ENCODE peak calls at places on chromosomes 13 and 19, in seven cellular contexts. G is neuronal stem cell, J is mesendoderm, X is H9, W is IMR-90, Z is trophoblast cell, T is mesenchymal stem cell. D is an unnamed sample.

GRCh38 chr19:37699057-37699456 is 20.5 kb downstream of the ZNF607 start:
- DNase-seq in G (no peak), J (peak; percentile 70), X (no peak), W (peak; percentile 8), Z (peak; percentile 50), T (no peak), D (no peak)

GRCh38 chr19:53936035-53936434 is 26.7 kb upstream of the CACNG8 start:
- DNase-seq in G (no peak), J (no peak), X (no peak), W (no peak), Z (no peak), T (no peak), D (no peak)

GRCh38 chr13:36875431-36875830 is 44.6 kb downstream of the SMAD9 start:
- DNase-seq in G (no peak), J (no peak), X (no peak), W (peak; percentile 19), Z (no peak), T (no peak), D (no peak)

GRCh38 chr19:29311391-29311790 is 98.4 kb upstream of the UQCRFS1 start:
- DNase-seq in G (no peak), J (peak; percentile 48), X (peak; percentile 43), W (no peak), Z (no peak), T (no peak), D (no peak)

GRCh38 chr19:39400997-39401548 is 5.6 kb upstream of the ZFP36 start:
- DNase-seq in G (no peak), J (no peak), X (no peak), W (no peak), Z (no peak), T (no peak), D (no peak)

GRCh38 chr13:93038187-93038586 is 188.4 kb upstream of the GPC6 start:
- DNase-seq in G (no peak), J (no peak), X (no peak), W (no peak), Z (no peak), T (no peak), D (no peak)

GRCh38 chr19:13731147-13731964 is 33.0 kb upstream of the MRI1 start:
- DNase-seq in G (peak; percentile 93), J (peak; percentile 97), X (peak; percentile 98), W (peak; percentile 98), Z (peak; percentile 98), T (peak; percentile 98), D (peak; percentile 98)

GRCh38 chr13:95496485-95496884 is 56.0 kb upstream of the CLDN10 start:
- DNase-seq in G (no peak), J (no peak), X (no peak), W (no peak), Z (no peak), T (no peak), D (no peak)

GRCh38 chr13:40478775-40479174 is 187.7 kb downstream of the FOXO1 start:
- DNase-seq in G (no peak), J (no peak), X (no peak), W (no peak), Z (no peak), T (no peak), D (no peak)

GRCh38 chr13:28136916-28137315 is 1.4 kb upstream of the PAN3 start:
- DNase-seq in G (no peak), J (no peak), X (no peak), W (no peak), Z (no peak), T (peak; percentile 12), D (no peak)

GRCh38 chr13:28129911-28130693 is 8.2 kb upstream of the PAN3 start:
- DNase-seq in G (no peak), J (no peak), X (no peak), W (peak; percentile 4), Z (no peak), T (peak; percentile 28), D (no peak)

GRCh38 chr13:28128926-28129325 is 9.4 kb upstream of the PAN3 start:
- DNase-seq in G (no peak), J (peak; percentile 52), X (no peak), W (no peak), Z (peak; percentile 57), T (no peak), D (no peak)

GRCh38 chr13:28128030-28128429 is 10.3 kb upstream of the PAN3 start:
- DNase-seq in G (no peak), J (no peak), X (no peak), W (no peak), Z (no peak), T (no peak), D (no peak)

DNA sequence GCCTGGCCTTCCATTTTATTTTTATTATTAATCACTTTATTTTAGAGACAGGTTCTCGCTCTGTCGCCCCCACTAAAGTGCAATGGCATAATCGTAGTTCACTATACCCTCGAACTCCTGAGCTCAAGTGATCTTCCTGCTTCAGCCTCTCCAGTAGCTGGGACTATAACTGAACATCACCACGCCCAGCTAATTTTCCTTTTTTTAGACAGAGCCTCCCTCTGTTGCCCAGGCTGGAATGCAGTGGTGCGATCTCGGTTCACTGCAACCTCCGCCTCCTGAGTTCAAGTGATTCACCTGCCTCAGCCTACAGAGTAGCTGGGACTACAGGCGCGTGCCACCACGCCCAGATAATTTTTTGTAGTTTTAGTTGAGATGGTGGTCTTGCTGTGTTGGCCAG is 6.7 kb upstream of the PAN3 start:
- DNase-seq in G (no peak), J (no peak), X (no peak), W (no peak), Z (no peak), T (no peak), D (no peak)
- H4K8ac ChIP-seq in G (no peak overlapping the region), J (no peak overlapping the region), X (no peak overlapping the region), W (no peak overlapping the region), Z (no peak overlapping the region), T (no peak overlapping the region), D (no peak overlapping the region)

GRCh38 chr19:45581576-45581975 is 3.0 kb downstream of the OPA3 start:
- DNase-seq in G (no peak), J (no peak), X (no peak), W (no peak), Z (peak; percentile 74), T (peak; percentile 56), D (no peak)
- H4K8ac ChIP-seq in G (no peak overlapping the region), J (no peak overlapping the region), X (no peak overlapping the region), W (no peak overlapping the region), Z (no peak overlapping the region), T (no peak overlapping the region), D (peak overlapping the region; percentile 25)

DNA sequence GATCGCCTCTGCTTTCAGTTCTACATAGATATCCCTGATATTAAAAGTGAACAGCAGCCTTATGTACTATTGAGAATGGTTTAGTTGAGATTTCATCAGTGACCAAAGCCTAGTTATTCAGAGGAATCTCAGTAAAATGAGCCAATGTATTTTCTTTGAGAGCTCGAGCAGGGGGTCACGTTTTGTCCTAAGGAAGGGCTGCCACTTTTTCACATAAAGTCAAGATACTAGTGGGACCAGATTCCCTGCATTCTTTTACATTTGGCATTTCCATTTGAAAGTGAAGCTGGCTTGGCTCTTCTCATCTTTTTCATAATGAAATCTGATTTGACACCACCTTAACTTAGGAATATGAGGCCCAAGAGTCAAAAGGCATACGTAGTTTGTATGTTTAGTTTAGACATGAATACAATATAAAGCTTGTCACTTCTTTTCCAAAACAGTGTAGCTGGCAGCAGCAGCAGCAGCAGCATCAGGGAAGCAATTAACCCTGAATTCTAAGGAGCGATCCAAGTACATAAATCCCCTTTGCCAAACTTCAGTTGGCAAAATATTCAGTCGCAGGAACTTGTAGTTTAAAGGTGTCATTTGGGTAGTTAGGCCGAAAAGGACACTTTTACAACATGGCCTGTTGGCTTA is 1752.2 kb upstream of the PCDH20 start:
- DNase-seq in G (no peak), J (peak; percentile 69), X (no peak), W (no peak), Z (no peak), T (no peak), D (no peak)
- H4K8ac ChIP-seq in G (no peak overlapping the region), J (no peak overlapping the region), X (no peak overlapping the region), W (peak overlapping the region; percentile 3), Z (no peak overlapping the region), T (no peak overlapping the region), D (no peak overlapping the region)

DNA sequence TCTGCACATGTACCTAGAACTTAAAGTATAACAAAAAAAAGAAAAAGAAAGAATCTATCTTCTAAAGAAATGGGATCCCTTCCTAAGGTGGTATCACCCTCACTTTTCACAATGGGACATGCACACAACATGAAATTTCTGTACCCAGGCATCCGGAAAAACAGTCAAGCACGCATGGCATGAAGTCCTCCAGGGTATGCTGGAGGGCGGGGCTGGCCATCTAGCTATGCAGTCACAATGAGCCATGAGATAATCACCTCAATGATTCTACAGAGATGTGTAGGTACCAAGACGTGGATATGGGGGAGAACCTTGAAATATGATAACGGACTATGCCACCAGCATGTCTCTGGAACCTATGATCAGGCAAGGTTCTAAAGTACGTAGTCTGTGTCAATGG is 69.8 kb downstream of the CCDC70 start:
- DNase-seq in G (no peak), J (no peak), X (no peak), W (no peak), Z (peak; percentile 82), T (no peak), D (no peak)
- H4K8ac ChIP-seq in G (no peak overlapping the region), J (no peak overlapping the region), X (no peak overlapping the region), W (no peak overlapping the region), Z (no peak overlapping the region), T (no peak overlapping the region), D (no peak overlapping the region)

GRCh38 chr13:100789481-100789880 is 114.9 kb upstream of the TMTC4 start:
- DNase-seq in G (no peak), J (no peak), X (no peak), W (no peak), Z (no peak), T (peak; percentile 61), D (no peak)
- H4K8ac ChIP-seq in G (no peak overlapping the region), J (no peak overlapping the region), X (no peak overlapping the region), W (no peak overlapping the region), Z (no peak overlapping the region), T (no peak overlapping the region), D (no peak overlapping the region)

GRCh38 chr13:49975826-49976225 is 21.0 kb upstream of the TRIM13 start:
- DNase-seq in G (no peak), J (no peak), X (no peak), W (no peak), Z (no peak), T (no peak), D (no peak)

GRCh38 chr13:49980266-49980665 is 16.6 kb upstream of the TRIM13 start:
- DNase-seq in G (no peak), J (no peak), X (no peak), W (no peak), Z (no peak), T (no peak), D (no peak)

GRCh38 chr13:49976314-49977258 is 20.3 kb upstream of the TRIM13 start:
- DNase-seq in G (peak; percentile 71), J (peak; percentile 75), X (peak; percentile 70), W (peak; percentile 70), Z (peak; percentile 88), T (peak; percentile 68), D (no peak)

GRCh38 chr13:49972709-49973108 is 24.1 kb upstream of the TRIM13 start:
- DNase-seq in G (no peak), J (no peak), X (no peak), W (no peak), Z (no peak), T (no peak), D (no peak)

GRCh38 chr13:49977992-49978391 is 18.9 kb upstream of the TRIM13 start:
- DNase-seq in G (no peak), J (no peak), X (no peak), W (no peak), Z (no peak), T (no peak), D (no peak)
- H4K8ac ChIP-seq in G (no peak overlapping the region), J (no peak overlapping the region), X (no peak overlapping the region), W (no peak overlapping the region), Z (no peak overlapping the region), T (no peak overlapping the region), D (no peak overlapping the region)